ENCODE peak calls at places on chromosome 14, in five cellular contexts. W, D, S, N and F are unnamed samples. For H3K4me1, the result is how much of the 10 kb centered on the place peaks cover.

GRCh38 chr14:64762044-64763034 is 58.1 kb downstream of the PLEKHG3 start:
- DNase-seq in S (no peak), N (peak), D (peak), W (peak), F (no peak)

GRCh38 chr14:70902186-70902585 is 5.1 kb upstream of the PCNX1 start:
- DNase-seq in S (no peak), D (no peak), W (no peak), N (no peak), F (no peak)

GRCh38 chr14:56181666-56182065 is 63.5 kb downstream of the PELI2 start:
- DNase-seq in N (no peak), S (no peak), D (no peak), W (no peak), F (no peak)

GRCh38 chr14:102893452-102893851 is 29.0 kb upstream of the AMN start:
- DNase-seq in S (no peak), W (peak), N (peak), D (peak), F (no peak)

GRCh38 chr14:34355584-34356266 is 106.3 kb downstream of the SPTSSA start:
- DNase-seq in D (peak), S (no peak), N (no peak), W (peak), F (no peak)

GRCh38 chr14:51954657-51955056 is 34.7 kb upstream of the RTRAF start:
- DNase-seq in W (no peak), N (no peak), S (no peak), D (no peak), F (no peak)

GRCh38 chr14:90344285-90344684 is 12.5 kb upstream of the NRDE2 start:
- DNase-seq in D (no peak), W (no peak), S (no peak), N (no peak), F (no peak)

GRCh38 chr14:105891221-105891602 is 364.8 kb downstream of the TMEM121 start:
- DNase-seq in N (no peak), D (no peak), S (no peak), W (no peak), F (no peak)

GRCh38 chr14:22887990-22888378 is 5.0 kb downstream of the REM2 start:
- DNase-seq in W (no peak), S (no peak), N (peak), D (no peak), F (no peak)

GRCh38 chr14:104912053-104912452 is 12.6 kb upstream of the PLD4 start:
- DNase-seq in W (no peak), N (no peak), S (no peak), D (no peak), F (no peak)

DNA sequence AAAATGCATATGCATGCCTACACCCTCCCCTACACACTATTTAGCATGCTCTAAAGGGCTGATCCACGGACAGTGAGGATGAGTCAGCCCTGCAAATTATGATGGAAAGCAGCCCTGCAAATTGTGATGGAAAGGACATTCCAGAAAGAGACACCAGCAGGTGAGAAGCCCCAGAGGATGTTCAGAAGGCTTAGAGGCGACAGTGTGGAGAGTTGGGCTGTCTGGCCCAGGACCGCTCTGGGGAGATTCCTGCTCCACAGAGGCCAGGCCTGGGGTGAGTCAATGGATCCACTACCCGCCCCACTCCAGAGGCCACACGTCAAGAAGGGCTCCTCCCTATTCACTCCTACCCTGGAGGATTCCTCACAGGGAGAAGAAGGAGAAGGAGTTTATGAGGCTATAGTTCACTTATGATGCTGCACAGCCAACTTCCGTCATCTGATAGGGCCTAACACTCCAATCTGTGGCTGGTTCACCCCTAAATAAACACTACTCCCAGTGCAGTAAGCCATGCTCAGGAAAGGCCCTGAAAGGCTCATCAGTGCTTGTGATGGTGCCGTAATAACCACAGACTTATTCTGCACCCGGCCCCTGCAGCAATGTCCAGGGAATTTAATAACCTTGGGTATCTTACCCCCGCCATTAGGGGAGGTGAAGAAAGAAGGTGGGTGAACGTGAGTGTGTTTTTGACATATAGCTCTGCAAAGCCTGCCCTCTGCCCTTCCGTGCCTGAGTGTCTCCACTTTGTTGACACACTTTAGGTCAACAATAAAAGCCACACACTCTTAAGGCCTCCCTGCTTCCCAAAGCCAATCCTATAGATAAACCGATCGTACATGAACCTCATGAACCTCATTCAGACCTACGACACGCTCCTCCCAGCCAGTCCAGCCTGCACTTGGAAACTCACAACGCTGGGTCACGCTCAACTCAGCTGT is 46.4 kb downstream of the CLMN start:
- DNase-seq in S (no peak), W (no peak), N (no peak), D (peak), F (no peak)
- H3K27ac ChIP-seq in S (no peak), W (no peak), N (no peak), D (no peak), F (no peak)

GRCh38 chr14:100250732-100251465 is 12.0 kb downstream of the YY1 start:
- DNase-seq in D (no peak), W (no peak), S (no peak), N (no peak), F (no peak)
- H3K4me1 ChIP-seq in D (under half), W (under half), S (under half), N (under half), F (under half)

GRCh38 chr14:50823763-50824636 is 7.0 kb downstream of the NIN start:
- DNase-seq in W (no peak), N (no peak), D (no peak), S (no peak), F (no peak)
- H3K4me3 ChIP-seq in W (no peak), N (no peak), D (peak), S (no peak), F (no peak)

GRCh38 chr14:50602035-50602434 is 42.1 kb downstream of the ATL1 start:
- DNase-seq in D (no peak), S (no peak), N (no peak), W (no peak), F (no peak)
- H3K27ac ChIP-seq in D (no peak), S (no peak), N (no peak), W (no peak), F (no peak)

GRCh38 chr14:68787235-68787727 is 5.6 kb downstream of the ZFP36L1 start:
- DNase-seq in S (no peak), D (peak), N (no peak), W (no peak), F (no peak)
- H3K4me1 ChIP-seq in S (under half), D (under half), N (under half), W (under half), F (under half)

GRCh38 chr14:31510222-31510621 is 22.4 kb upstream of the GPR33 start:
- DNase-seq in W (no peak), D (peak), S (no peak), N (no peak), F (no peak)

GRCh38 chr14:31510855-31511254 is 23.0 kb upstream of the GPR33 start:
- DNase-seq in D (no peak), W (no peak), N (no peak), S (no peak), F (no peak)

GRCh38 chr14:31508140-31508539 is 20.3 kb upstream of the GPR33 start:
- DNase-seq in D (no peak), W (no peak), S (no peak), N (no peak), F (no peak)

DNA sequence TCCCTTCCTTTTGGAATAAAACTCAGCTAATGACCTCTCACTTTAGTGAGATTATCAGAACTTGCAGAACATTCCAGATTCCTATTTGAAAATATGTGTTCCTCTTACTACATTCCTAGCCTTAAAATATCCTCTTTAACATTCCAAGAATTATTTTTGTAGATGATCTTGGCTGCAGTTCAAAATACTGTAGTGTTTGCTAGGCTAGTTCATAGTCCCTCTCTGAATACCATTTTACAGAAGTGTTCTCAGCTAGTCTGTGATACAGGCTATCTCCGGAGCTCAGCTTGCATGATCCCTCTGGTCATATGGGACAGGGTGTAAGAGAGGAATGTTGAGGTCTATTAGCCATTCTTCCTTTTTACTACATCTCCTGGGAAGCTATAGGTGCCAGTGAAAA is 17.6 kb upstream of the GPR33 start:
- DNase-seq in D (peak), W (no peak), N (no peak), S (no peak), F (no peak)
- H3K4me3 ChIP-seq in D (peak), W (no peak), N (no peak), S (no peak), F (no peak)

GRCh38 chr14:21486640-21487087 is 9.7 kb downstream of the TOX4 start:
- DNase-seq in D (peak), S (no peak), W (no peak), N (no peak), F (no peak)
- H3K27ac ChIP-seq in D (peak), S (no peak), W (no peak), N (no peak), F (no peak)

GRCh38 chr14:75277796-75278421 is 719 bp upstream of the FOS start:
- DNase-seq in W (no peak), N (no peak), S (no peak), D (no peak), F (no peak)

GRCh38 chr14:75279739-75280447 is 1.3 kb downstream of the FOS start:
- DNase-seq in N (peak), D (peak), W (no peak), S (no peak), F (no peak)

GRCh38 chr14:75277000-75277795 is 1.4 kb upstream of the FOS start:
- DNase-seq in N (peak), S (no peak), D (peak), W (peak), F (no peak)

GRCh38 chr14:75279153-75279738 is 618 bp downstream of the FOS start:
- DNase-seq in W (peak), D (peak), S (no peak), N (peak), F (no peak)

GRCh38 chr14:75278422-75279152 is at the start of gene FOS:
- DNase-seq in D (peak), N (peak), W (peak), S (no peak), F (no peak)
- H3K4me1 ChIP-seq in D (under half), N (under half), W (under half), S (under half), F (under half)